ENCODE peak calls at places on chromosomes 12 and 14, in four cellular contexts. E, B, N and A are unnamed samples.

GRCh38 chr12:57182918-57183575 is 33.5 kb upstream of the NXPH4 start:
- DNase-seq in B (no peak), N (peak), E (peak), A (peak)

GRCh38 chr12:124379938-124380754 is 85.3 kb downstream of the RFLNA start:
- DNase-seq in E (no peak), N (peak), B (peak), A (no peak)

GRCh38 chr14:55389330-55389729 is 22.3 kb downstream of the ATG14 start:
- DNase-seq in B (peak), N (no peak), E (no peak), A (no peak)

GRCh38 chr14:31944256-31945073 is 132.6 kb upstream of the ARHGAP5 start:
- DNase-seq in E (peak), N (no peak), B (no peak), A (peak)

GRCh38 chr12:110649341-110649847 is 35.5 kb downstream of the TCTN1 start:
- DNase-seq in B (no peak), N (no peak), E (no peak), A (no peak)

GRCh38 chr14:69636051-69636639 is 24.7 kb downstream of the SUSD6 start:
- DNase-seq in N (no peak), E (no peak), B (no peak), A (no peak)

GRCh38 chr12:21566907-21567355 is 37.7 kb downstream of the GYS2 start:
- DNase-seq in N (no peak), B (no peak), E (no peak), A (no peak)

GRCh38 chr12:41174602-41175001 is 13.5 kb upstream of the PDZRN4 start:
- DNase-seq in B (no peak), E (no peak), N (no peak), A (no peak)

GRCh38 chr12:27094726-27095125 is 12.3 kb upstream of the C12orf71 start:
- DNase-seq in B (no peak), N (no peak), E (no peak), A (no peak)

GRCh38 chr12:93379432-93380308 is 1.9 kb downstream of the NUDT4 start:
- DNase-seq in N (peak), B (no peak), E (no peak), A (no peak)

GRCh38 chr14:21807975-21808374 is 134.4 kb upstream of the OR4E1 start:
- DNase-seq in B (no peak), E (no peak), N (no peak), A (no peak)

GRCh38 chr12:13049816-13050215 is 5.6 kb downstream of the FAM234B start:
- DNase-seq in N (peak), B (no peak), E (no peak), A (no peak)

GRCh38 chr14:104795781-104796681 is 483 bp upstream of the AKT1 start:
- DNase-seq in B (no peak), E (peak), N (peak), A (peak)

GRCh38 chr12:101823039-101823438 is 7.7 kb downstream of the GNPTAB start:
- DNase-seq in E (no peak), B (no peak), N (no peak), A (no peak)

GRCh38 chr12:101824831-101825230 is 5.9 kb downstream of the GNPTAB start:
- DNase-seq in E (no peak), N (no peak), B (no peak), A (no peak)

GRCh38 chr12:101826766-101827368 is 3.9 kb downstream of the GNPTAB start:
- DNase-seq in B (no peak), N (no peak), E (no peak), A (no peak)

GRCh38 chr12:101819467-101819866 is 11.3 kb downstream of the GNPTAB start:
- DNase-seq in E (no peak), N (no peak), B (no peak), A (no peak)

GRCh38 chr12:101823891-101824290 is 6.9 kb downstream of the GNPTAB start:
- DNase-seq in B (no peak), N (peak), E (peak), A (peak)
- TF ChIP-seq CTCF in B (no peak), N (peak), E (no peak), A (peak)

DNA sequence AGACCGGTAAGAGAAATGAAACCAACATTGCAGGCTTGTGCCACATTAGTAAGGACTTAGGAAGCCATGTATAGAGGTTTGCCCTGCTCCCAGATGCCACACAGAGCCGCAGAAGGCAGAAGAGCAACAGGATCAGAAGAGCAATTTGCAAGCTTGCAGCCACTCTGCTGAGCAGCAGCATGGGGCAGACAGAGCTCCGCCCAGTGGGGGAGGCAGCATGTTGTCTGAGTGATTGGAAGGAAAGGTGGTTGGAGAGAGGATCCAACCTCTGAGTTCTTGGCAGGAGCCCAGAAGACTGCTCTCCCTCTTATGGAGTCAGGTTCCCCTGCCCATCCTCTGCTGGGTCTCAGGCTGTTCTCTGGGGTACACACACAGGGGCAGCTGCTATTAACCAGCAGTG is 2.3 kb upstream of the KRT6A start:
- DNase-seq in N (peak), E (no peak), B (no peak), A (no peak)
- TF ChIP-seq CTCF in N (no peak), E (no peak), B (no peak), A (no peak)

GRCh38 chr14:90722590-90722989 is 93.6 kb downstream of the TTC7B start:
- DNase-seq in E (no peak), B (no peak), N (no peak), A (no peak)

GRCh38 chr14:90727082-90727481 is 89.1 kb downstream of the TTC7B start:
- DNase-seq in B (no peak), E (no peak), N (no peak), A (no peak)

GRCh38 chr14:90730367-90730766 is 85.9 kb downstream of the TTC7B start:
- DNase-seq in B (no peak), E (no peak), N (no peak), A (no peak)

GRCh38 chr14:90728951-90729350 is 87.3 kb downstream of the TTC7B start:
- DNase-seq in E (no peak), N (no peak), B (no peak), A (no peak)

GRCh38 chr14:90726656-90727055 is 89.6 kb downstream of the TTC7B start:
- DNase-seq in N (peak), B (no peak), E (peak), A (peak)
- TF ChIP-seq CTCF in N (peak), B (peak), E (no peak), A (no peak)

GRCh38 chr14:59787045-59787674 is 83.4 kb downstream of the RTN1 start:
- DNase-seq in N (no peak), E (no peak), B (no peak), A (no peak)
- TF ChIP-seq CTCF in N (no peak), E (no peak), B (no peak), A (no peak)

GRCh38 chr12:119988440-119988787 is 622 bp upstream of the BICDL1 start:
- DNase-seq in N (peak), B (no peak), E (no peak), A (no peak)
- TF ChIP-seq CTCF in N (peak), B (no peak), E (no peak), A (no peak)

GRCh38 chr14:20302042-20302761 is 3.5 kb downstream of the TTC5 start:
- DNase-seq in N (peak), B (no peak), E (no peak), A (no peak)

GRCh38 chr14:20306079-20306423 is 300 bp upstream of the TTC5 start:
- DNase-seq in N (no peak), E (no peak), B (no peak), A (no peak)

DNA sequence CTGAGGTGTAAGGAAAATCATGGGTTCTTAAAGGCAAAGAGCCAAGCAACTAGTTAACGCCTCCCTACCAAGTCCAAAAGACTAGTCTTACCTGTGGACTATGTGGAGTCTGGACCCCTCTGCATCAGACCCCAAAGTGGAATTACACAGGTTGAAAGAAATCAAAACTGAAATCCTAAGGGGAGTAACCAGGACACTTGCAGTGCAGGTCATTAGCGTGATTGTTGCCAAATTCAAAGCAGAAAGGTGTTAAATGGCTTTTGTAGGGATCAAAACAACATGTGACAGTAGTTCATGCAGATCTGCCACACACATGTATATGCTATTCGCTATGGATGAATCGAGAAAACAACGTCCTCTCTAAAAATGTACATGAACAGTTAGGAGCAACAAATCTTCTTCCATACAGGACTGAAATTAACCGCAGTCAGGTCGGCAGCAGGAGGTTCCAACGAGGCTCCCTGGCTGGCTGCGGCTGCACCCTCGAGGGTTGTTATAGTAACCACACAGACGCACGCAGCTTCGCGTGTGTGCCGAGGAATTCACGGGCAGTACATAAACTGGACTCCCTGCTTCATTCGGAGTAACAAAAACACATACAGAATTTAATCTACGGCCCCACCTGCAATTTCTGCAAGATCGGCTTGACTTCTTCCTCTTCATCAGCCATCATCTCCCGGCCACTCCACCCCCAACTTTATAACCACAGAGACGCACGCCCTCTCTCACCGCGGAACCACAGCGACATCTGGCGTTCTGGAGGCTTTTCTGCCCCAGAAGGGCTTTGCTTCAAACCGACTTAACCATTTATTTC is at the start of gene TTC5:
- DNase-seq in B (peak), N (peak), E (peak), A (peak)
- TF ChIP-seq CTCF in B (peak), N (peak), E (peak), A (peak)